ENCODE peak calls at places on chromosomes 16 and 17, in ten cellular contexts. Q, X, Y, N, D, K, B, U, F and T are unnamed samples.

GRCh38 chr17:48754500-48755261 is 26.1 kb upstream of the HOXB13 start:
- DNase-seq in Q (no peak), X (no peak), Y (no peak), N (no peak), D (no peak), K (no peak), B (no peak), U (no peak), F (peak; percentile 18), T (no peak)

GRCh38 chr17:77002103-77003045 is 134.2 kb downstream of the MGAT5B start:
- DNase-seq in Q (no peak), X (no peak), Y (peak; percentile 53), N (no peak), D (no peak), K (no peak), B (no peak), U (no peak), F (no peak), T (no peak)

GRCh38 chr17:1039119-1039507 is 42.2 kb downstream of the TIMM22 start:
- DNase-seq in Q (no peak), X (no peak), Y (no peak), N (no peak), D (no peak), K (no peak), B (no peak), U (no peak), F (no peak), T (no peak)

GRCh38 chr16:66473654-66474519 is 46.8 kb downstream of the BEAN1 start:
- DNase-seq in Q (no peak), X (no peak), Y (no peak), N (no peak), D (no peak), K (peak; percentile 44), B (peak; percentile 62), U (no peak), F (no peak), T (no peak)

GRCh38 chr16:86035906-86036305 is 136.9 kb downstream of the IRF8 start:
- DNase-seq in Q (no peak), X (no peak), Y (no peak), N (no peak), D (no peak), K (no peak), B (no peak), U (no peak), F (no peak), T (no peak)

GRCh38 chr16:70696952-70697600 is 11.2 kb upstream of the MTSS2 start:
- DNase-seq in Q (no peak), X (peak; percentile 63), Y (no peak), N (no peak), D (no peak), K (no peak), B (no peak), U (no peak), F (no peak), T (no peak)

GRCh38 chr17:30808785-30809286 is 15.7 kb downstream of the CRLF3 start:
- DNase-seq in Q (no peak), X (no peak), Y (no peak), N (peak; percentile 67), D (no peak), K (no peak), B (no peak), U (no peak), F (no peak), T (no peak)

GRCh38 chr17:82623707-82624106 is 24.5 kb downstream of the WDR45B start:
- DNase-seq in Q (no peak), X (no peak), Y (peak; percentile 78), N (no peak), D (no peak), K (peak; percentile 27), B (no peak), U (no peak), F (no peak), T (no peak)

GRCh38 chr16:61549332-61549731 is 486.9 kb downstream of the CDH8 start:
- DNase-seq in Q (no peak), X (no peak), Y (no peak), N (no peak), D (no peak), K (no peak), B (no peak), U (no peak), F (no peak), T (no peak)

GRCh38 chr17:2849327-2849670 is 53.1 kb downstream of the RAP1GAP2 start:
- DNase-seq in Q (no peak), X (no peak), Y (no peak), N (no peak), D (no peak), K (no peak), B (no peak), U (no peak), F (no peak), T (no peak)

GRCh38 chr17:42316755-42317154 is 28.5 kb downstream of the STAT5A start:
- DNase-seq in Q (no peak), X (no peak), Y (no peak), N (no peak), D (no peak), K (no peak), B (no peak), U (no peak), F (no peak), T (no peak)

DNA sequence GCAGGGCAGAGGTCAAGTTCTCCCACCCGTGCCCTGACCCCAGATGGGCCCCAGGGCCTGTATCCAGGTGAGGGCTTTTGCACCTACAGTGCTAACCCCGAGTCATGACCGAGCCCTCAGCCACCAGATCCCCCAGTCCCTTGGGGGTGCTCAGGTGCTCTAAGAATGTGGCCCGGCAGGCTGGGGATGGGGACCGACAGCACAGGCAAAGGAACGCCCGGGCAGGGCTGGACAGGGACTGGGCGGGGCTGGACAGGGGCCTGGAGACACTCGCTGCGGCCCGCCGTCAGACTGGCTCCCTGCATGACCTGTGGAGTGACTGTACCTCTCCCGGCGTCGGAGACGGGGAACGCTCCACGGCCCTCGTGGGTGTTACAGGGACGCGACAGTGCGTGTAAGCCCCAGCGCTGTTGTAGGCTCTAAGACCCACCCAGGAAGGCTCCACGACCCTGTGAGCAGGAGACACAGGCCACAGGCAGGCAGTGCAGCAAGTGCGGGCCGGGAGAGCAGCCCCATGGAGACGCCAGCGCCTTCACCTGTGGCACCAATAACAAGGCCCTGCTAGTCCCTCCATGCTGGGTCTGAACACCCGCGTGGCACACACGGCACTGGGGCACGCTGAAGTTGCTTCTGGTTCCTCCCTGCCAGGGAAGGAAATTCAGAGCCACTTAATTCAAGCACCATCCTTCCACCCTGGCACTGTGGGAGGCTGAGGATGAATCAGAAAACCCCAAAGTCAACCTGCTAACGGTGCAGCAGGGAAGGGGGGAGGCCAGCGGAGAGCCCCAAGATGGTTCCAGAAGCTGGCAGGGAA is 38.7 kb downstream of the CBFA2T3 start:
- DNase-seq in Q (no peak), X (no peak), Y (no peak), N (peak; percentile 16), D (no peak), K (no peak), B (no peak), U (peak; percentile 72), F (no peak), T (no peak)
- H3K27ac ChIP-seq in Q (no peak overlapping the region), X (peak overlapping the region; percentile 46), Y (no peak overlapping the region), N (no peak overlapping the region), D (peak overlapping the region; percentile 94), K (no peak overlapping the region), B (peak overlapping the region; percentile 42), U (peak overlapping the region; percentile 44), F (no peak overlapping the region), T (peak overlapping the region; percentile 78)

GRCh38 chr16:6343157-6343556 is 989.5 kb upstream of the RBFOX1 start:
- DNase-seq in Q (no peak), X (no peak), Y (no peak), N (no peak), D (no peak), K (no peak), B (no peak), U (no peak), F (no peak), T (no peak)
- H3K27ac ChIP-seq in Q (no peak overlapping the region), X (no peak overlapping the region), Y (no peak overlapping the region), N (no peak overlapping the region), D (no peak overlapping the region), K (no peak overlapping the region), B (no peak overlapping the region), U (no peak overlapping the region), F (no peak overlapping the region), T (no peak overlapping the region)

GRCh38 chr17:50722746-50723145 is 3.3 kb downstream of the LUC7L3 start:
- DNase-seq in Q (no peak), X (no peak), Y (peak; percentile 21), N (no peak), D (no peak), K (no peak), B (no peak), U (no peak), F (no peak), T (no peak)

GRCh38 chr17:50725769-50726655 is 6.6 kb downstream of the LUC7L3 start:
- DNase-seq in Q (no peak), X (no peak), Y (no peak), N (no peak), D (no peak), K (no peak), B (no peak), U (no peak), F (no peak), T (no peak)

GRCh38 chr17:50719144-50719923 is at the start of gene LUC7L3:
- DNase-seq in Q (peak; percentile 95), X (peak; percentile 91), Y (peak; percentile 95), N (peak; percentile 91), D (peak; percentile 95), K (peak; percentile 98), B (peak; percentile 97), U (peak; percentile 95), F (peak; percentile 95), T (peak; percentile 91)

GRCh38 chr17:50719924-50720805 is 762 bp downstream of the LUC7L3 start:
- DNase-seq in Q (no peak), X (no peak), Y (no peak), N (no peak), D (no peak), K (no peak), B (no peak), U (no peak), F (no peak), T (no peak)

DNA sequence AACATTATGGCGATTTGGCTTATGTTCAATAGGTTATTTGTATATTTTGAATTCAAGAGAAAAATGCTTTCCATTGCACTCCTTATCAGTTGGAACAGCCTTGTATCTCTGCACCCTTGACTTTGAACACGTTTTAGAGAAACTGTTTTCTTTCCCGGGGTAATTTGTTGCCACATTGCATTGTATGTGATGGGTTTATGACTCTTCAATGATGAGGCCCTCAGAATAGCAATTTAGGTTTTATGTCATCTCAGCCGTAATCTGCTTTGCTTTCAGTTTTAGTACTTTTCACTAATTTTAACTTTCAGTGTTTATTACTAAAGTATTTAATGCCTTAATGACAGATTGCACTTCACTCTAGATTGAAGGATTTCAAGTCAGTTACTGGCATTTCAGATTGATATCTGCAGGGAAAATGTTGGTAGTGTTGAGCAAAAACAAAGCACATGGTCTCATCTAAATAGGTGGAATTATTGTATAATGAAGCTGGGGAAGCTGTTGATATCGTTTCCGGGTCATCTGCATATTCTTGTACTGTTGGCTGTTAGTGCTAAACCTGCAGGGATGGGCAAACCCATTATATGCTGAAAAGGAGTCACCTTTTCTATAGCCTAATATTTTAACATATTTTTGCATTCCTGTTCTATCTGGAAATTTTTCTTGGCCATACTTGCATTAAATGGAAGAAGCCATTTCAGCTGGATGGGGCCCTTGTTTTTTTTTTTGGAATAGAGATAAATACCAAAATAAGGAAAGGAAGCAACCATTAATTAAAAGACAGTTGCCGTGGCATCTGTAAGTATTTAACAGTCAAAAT is 2.0 kb downstream of the LUC7L3 start:
- DNase-seq in Q (no peak), X (no peak), Y (peak; percentile 25), N (no peak), D (no peak), K (no peak), B (no peak), U (no peak), F (no peak), T (no peak)
- H3K27ac ChIP-seq in Q (peak overlapping the region; percentile 98), X (peak overlapping the region; percentile 99), Y (no peak overlapping the region), N (peak overlapping the region; percentile 97), D (no peak overlapping the region), K (no peak overlapping the region), B (peak overlapping the region; percentile 30), U (no peak overlapping the region), F (peak overlapping the region; percentile 13), T (peak overlapping the region; percentile 92)

GRCh38 chr17:54969658-54970572 is 1.4 kb downstream of the STXBP4 start:
- DNase-seq in Q (no peak), X (no peak), Y (no peak), N (no peak), D (no peak), K (no peak), B (no peak), U (no peak), F (no peak), T (no peak)
- H3K27ac ChIP-seq in Q (peak overlapping the region; percentile 90), X (peak overlapping the region; percentile 45), Y (no peak overlapping the region), N (peak overlapping the region; percentile 90), D (peak overlapping the region; percentile 74), K (peak overlapping the region; percentile 36), B (peak overlapping the region; percentile 89), U (no peak overlapping the region), F (peak overlapping the region; percentile 89), T (peak overlapping the region; percentile 82)